ENCODE peak calls at places on chromosome 9, in seven cellular contexts. I is dorsolateral prefrontal cortex, P is fibroblast of pulmonary artery, J is body of pancreas, K is Peyer's patch, V is WERI-Rb-1, Z is PC-3. A is an unnamed sample.

GRCh38 chr9:86637515-86637914 is 283.3 kb upstream of the TUT7 start:
- DNase-seq in I (no peak), P (peak; percentile 65), J (peak; percentile 47), K (no peak), V (peak; percentile 27), Z (no peak), A (no peak)

GRCh38 chr9:116792271-116792670 is 105.2 kb downstream of the TRIM32 start:
- DNase-seq in I (no peak), P (no peak), J (no peak), K (no peak), V (peak; percentile 84), Z (no peak), A (no peak)

GRCh38 chr9:33112099-33112498 is 35.6 kb upstream of the SMU1 start:
- DNase-seq in I (no peak), P (no peak), J (no peak), K (no peak), V (no peak), Z (no peak), A (no peak)

GRCh38 chr9:37415011-37415719 is 7.3 kb upstream of the GRHPR start:
- DNase-seq in I (peak; percentile 79), P (peak; percentile 82), J (peak; percentile 85), K (peak; percentile 68), V (peak; percentile 83), Z (peak; percentile 84), A (peak; percentile 43)

GRCh38 chr9:127056446-127056845 is 66.0 kb downstream of the ANGPTL2 start:
- DNase-seq in I (no peak), P (no peak), J (no peak), K (no peak), V (no peak), Z (no peak), A (no peak)

GRCh38 chr9:113474372-113474771 is 10.8 kb downstream of the RGS3 start:
- DNase-seq in I (no peak), P (no peak), J (no peak), K (no peak), V (no peak), Z (no peak), A (no peak)

GRCh38 chr9:70533492-70533891 is 119.0 kb upstream of the KLF9 start:
- DNase-seq in I (no peak), P (no peak), J (no peak), K (no peak), V (no peak), Z (no peak), A (no peak)

GRCh38 chr9:127816362-127816725 is 13.7 kb downstream of the FPGS start:
- DNase-seq in I (no peak), P (no peak), J (no peak), K (no peak), V (no peak), Z (no peak), A (no peak)

GRCh38 chr9:86766912-86767311 is 180.4 kb downstream of the GAS1 start:
- DNase-seq in I (no peak), P (peak; percentile 82), J (peak; percentile 61), K (no peak), V (no peak), Z (peak; percentile 66), A (peak; percentile 58)

GRCh38 chr9:114220129-114220541 is 64.8 kb downstream of the COL27A1 start:
- DNase-seq in I (no peak), P (no peak), J (no peak), K (no peak), V (no peak), Z (no peak), A (no peak)

GRCh38 chr9:77588319-77588937 is 59.7 kb downstream of the GNA14 start:
- DNase-seq in I (peak; percentile 23), P (peak; percentile 94), J (no peak), K (no peak), V (no peak), Z (peak; percentile 88), A (peak; percentile 60)

GRCh38 chr9:123322771-123323481 is 33.1 kb upstream of the CRB2 start:
- DNase-seq in I (no peak), P (no peak), J (no peak), K (peak; percentile 86), V (no peak), Z (no peak), A (no peak)

GRCh38 chr9:76414656-76415055 is 20.4 kb upstream of the RFK start:
- DNase-seq in I (no peak), P (peak; percentile 90), J (no peak), K (no peak), V (no peak), Z (peak; percentile 18), A (no peak)

GRCh38 chr9:83620841-83621636 is 1.9 kb upstream of the IDNK start:
- DNase-seq in I (no peak), P (peak; percentile 69), J (peak; percentile 63), K (peak; percentile 41), V (peak; percentile 31), Z (peak; percentile 64), A (peak; percentile 16)

GRCh38 chr9:69874301-69875060 is 53.9 kb downstream of the CFAP95 start:
- DNase-seq in I (no peak), P (peak; percentile 33), J (no peak), K (no peak), V (no peak), Z (no peak), A (peak; percentile 23)

GRCh38 chr9:122897969-122898368 is 7.2 kb downstream of the RC3H2 start:
- DNase-seq in I (no peak), P (no peak), J (no peak), K (no peak), V (no peak), Z (peak; percentile 58), A (no peak)

GRCh38 chr9:77210116-77210515 is 32.8 kb downstream of the VPS13A start:
- DNase-seq in I (no peak), P (peak; percentile 10), J (no peak), K (no peak), V (no peak), Z (no peak), A (no peak)

GRCh38 chr9:68685213-68685612 is 19.8 kb upstream of the PIP5K1B start:
- DNase-seq in I (no peak), P (no peak), J (no peak), K (no peak), V (no peak), Z (no peak), A (no peak)

GRCh38 chr9:114953917-114954316 is 23.5 kb upstream of the TNFSF8 start:
- DNase-seq in I (peak; percentile 14), P (peak; percentile 88), J (no peak), K (no peak), V (no peak), Z (peak; percentile 83), A (peak; percentile 73)

GRCh38 chr9:83932001-83932400 is 10.8 kb upstream of the KIF27 start:
- DNase-seq in I (no peak), P (no peak), J (no peak), K (no peak), V (no peak), Z (no peak), A (no peak)

DNA sequence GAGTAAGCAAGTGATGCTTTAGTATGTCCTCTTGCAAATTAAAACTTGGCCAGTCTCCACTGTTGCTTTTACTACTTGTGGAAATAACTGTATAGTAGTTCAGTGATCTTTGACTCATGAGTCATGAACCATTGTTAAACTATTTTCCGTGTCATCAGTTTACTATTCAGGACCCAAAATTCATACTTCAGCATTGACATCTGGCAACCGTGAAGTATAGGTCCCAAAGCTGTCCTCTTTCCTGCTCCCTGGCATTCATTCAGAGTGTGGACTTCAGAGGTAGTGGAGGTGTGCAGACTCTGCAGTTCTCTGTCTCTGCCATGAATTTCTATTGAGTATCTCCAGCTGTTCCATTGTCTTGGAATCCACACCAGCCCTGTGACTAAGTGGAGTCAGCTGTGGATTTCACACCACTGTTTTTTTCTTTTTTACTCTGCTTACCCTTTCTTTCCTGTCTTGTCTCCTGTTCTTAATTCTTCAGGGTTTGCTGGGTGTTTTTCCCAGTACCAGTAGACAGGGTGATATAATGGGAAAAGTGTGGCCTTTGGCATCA is 7.5 kb downstream of the TDRD7 start:
- DNase-seq in I (no peak), P (peak; percentile 69), J (no peak), K (no peak), V (no peak), Z (peak; percentile 56), A (peak; percentile 28)
- TF ChIP-seq CTCF in I (no peak), P (no peak), J (no peak), K (no peak), V (no peak), Z (no peak), A (no peak)

GRCh38 chr9:15306068-15306756 is 804 bp downstream of the TTC39B start:
- DNase-seq in I (peak; percentile 31), P (peak; percentile 44), J (peak; percentile 89), K (peak; percentile 59), V (no peak), Z (peak; percentile 51), A (no peak)
- H3K4me3 ChIP-seq in I (peak overlapping the region; percentile 92), P (peak overlapping the region; percentile 85), J (peak overlapping the region; percentile 89), K (peak overlapping the region; percentile 80), V (peak overlapping the region; percentile 79), Z (peak overlapping the region; percentile 91), A (peak overlapping the region; percentile 78)

GRCh38 chr9:133708123-133708769 is 29.9 kb downstream of the SARDH start:
- DNase-seq in I (no peak), P (no peak), J (no peak), K (no peak), V (peak; percentile 13), Z (no peak), A (no peak)

GRCh38 chr9:133707761-133708122 is 30.4 kb downstream of the SARDH start:
- DNase-seq in I (no peak), P (no peak), J (no peak), K (no peak), V (peak; percentile 14), Z (no peak), A (no peak)

GRCh38 chr9:133707065-133707760 is 30.9 kb downstream of the SARDH start:
- DNase-seq in I (peak; percentile 29), P (peak; percentile 91), J (no peak), K (no peak), V (peak; percentile 81), Z (no peak), A (no peak)

GRCh38 chr9:133709716-133710571 is 28.2 kb downstream of the SARDH start:
- DNase-seq in I (no peak), P (no peak), J (no peak), K (no peak), V (peak; percentile 8), Z (no peak), A (no peak)

GRCh38 chr9:133708770-133709611 is 29.2 kb downstream of the SARDH start:
- DNase-seq in I (no peak), P (no peak), J (no peak), K (peak; percentile 26), V (peak; percentile 94), Z (no peak), A (no peak)
- TF ChIP-seq CTCF in I (no peak), P (no peak), J (no peak), K (no peak), V (peak; percentile 49), Z (no peak), A (no peak)

GRCh38 chr9:97852001-97852398 is 1.0 kb upstream of the FOXE1 start:
- DNase-seq in I (no peak), P (no peak), J (no peak), K (no peak), V (peak; percentile 51), Z (no peak), A (no peak)

GRCh38 chr9:97853056-97853843 is at the start of gene FOXE1:
- DNase-seq in I (no peak), P (no peak), J (no peak), K (no peak), V (peak; percentile 53), Z (no peak), A (no peak)

GRCh38 chr9:97853844-97854695 is 1.0 kb downstream of the FOXE1 start:
- DNase-seq in I (no peak), P (peak; percentile 30), J (no peak), K (no peak), V (peak; percentile 87), Z (no peak), A (no peak)

GRCh38 chr9:97851450-97851883 is 1.6 kb upstream of the FOXE1 start:
- DNase-seq in I (no peak), P (no peak), J (no peak), K (no peak), V (no peak), Z (no peak), A (no peak)

GRCh38 chr9:97852399-97853055 is 499 bp upstream of the FOXE1 start:
- DNase-seq in I (no peak), P (no peak), J (no peak), K (no peak), V (peak; percentile 41), Z (no peak), A (no peak)
- H3K4me3 ChIP-seq in I (peak overlapping the region; percentile 46), P (no peak overlapping the region), J (no peak overlapping the region), K (peak overlapping the region; percentile 46), V (peak overlapping the region; percentile 55), Z (no peak overlapping the region), A (no peak overlapping the region)

A was measured in AG09309.